ENCODE peak calls at places on chromosomes 3 and 15, in ten cellular contexts. H is heart left ventricle; V is neuronal stem cell; N is tibial nerve; Q is EL; K is NCI-H510A treated with DMSO at 0.1 percent for 48 hours; Y is A673; M is AG20443; T is dorsolateral prefrontal cortex; A is stimulated activated CD8-positive, alpha-beta memory T cell treated with anti-CD3 and anti-CD28 coated beads, Interleukin-4, amount 100 ng/mL, for 1 hour. C is an unnamed sample.

GRCh38 chr3:149473314-149473990 is 1.0 kb upstream of the TM4SF4 start:
- DNase-seq in H (no peak), V (no peak), N (no peak), Q (peak), K (peak), Y (peak), M (peak), T (no peak), A (no peak), C (no peak)

GRCh38 chr3:86087160-86087871 is 903.6 kb downstream of the VGLL3 start:
- DNase-seq in H (no peak), V (no peak), N (no peak), Q (no peak), K (no peak), Y (no peak), M (no peak), T (no peak), A (no peak), C (no peak)

GRCh38 chr3:128800241-128801187 is 74.5 kb downstream of the RAB7A start:
- DNase-seq in H (peak), V (no peak), N (no peak), Q (no peak), K (no peak), Y (no peak), M (no peak), T (no peak), A (no peak), C (no peak)

GRCh38 chr15:58182460-58183163 is 44.4 kb downstream of the AQP9 start:
- DNase-seq in H (peak), V (peak), N (no peak), Q (peak), K (peak), Y (peak), M (peak), T (no peak), A (no peak), C (peak)

GRCh38 chr3:144931590-144931989 is 960.0 kb downstream of the DIPK2A start:
- DNase-seq in H (no peak), V (no peak), N (no peak), Q (no peak), K (no peak), Y (no peak), M (no peak), T (no peak), A (no peak), C (no peak)

GRCh38 chr15:40274350-40275274 is 8.3 kb downstream of the ANKRD63 start:
- DNase-seq in H (peak), V (peak), N (peak), Q (peak), K (peak), Y (peak), M (peak), T (peak), A (peak), C (peak)

GRCh38 chr15:40160689-40161688 is at the start of gene BUB1B:
- DNase-seq in H (peak), V (peak), N (peak), Q (peak), K (peak), Y (peak), M (peak), T (peak), A (peak), C (peak)

GRCh38 chr3:187139126-187139894 is at the start of gene RPL39L:
- DNase-seq in H (peak), V (peak), N (peak), Q (peak), K (peak), Y (peak), M (peak), T (peak), A (peak), C (peak)

GRCh38 chr3:138220788-138221187 is 33.7 kb downstream of the ARMC8 start:
- DNase-seq in H (no peak), V (no peak), N (no peak), Q (peak), K (no peak), Y (no peak), M (no peak), T (no peak), A (no peak), C (no peak)

GRCh38 chr3:54964081-54964480 is 36.2 kb upstream of the LRTM1 start:
- DNase-seq in H (no peak), V (no peak), N (no peak), Q (no peak), K (no peak), Y (no peak), M (no peak), T (no peak), A (no peak), C (no peak)

GRCh38 chr3:173395412-173396181 is 1.9 kb upstream of the NLGN1 start:
- DNase-seq in H (peak), V (peak), N (peak), Q (peak), K (peak), Y (peak), M (peak), T (peak), A (no peak), C (peak)

GRCh38 chr3:71421820-71422566 is 161.5 kb downstream of the FOXP1 start:
- DNase-seq in H (no peak), V (no peak), N (no peak), Q (no peak), K (no peak), Y (no peak), M (no peak), T (no peak), A (no peak), C (no peak)

GRCh38 chr3:194521514-194522260 is 34.9 kb upstream of the ATP13A3 start:
- DNase-seq in H (no peak), V (no peak), N (no peak), Q (peak), K (no peak), Y (no peak), M (peak), T (no peak), A (no peak), C (no peak)

GRCh38 chr15:97978408-97979130 is 18.1 kb downstream of the ARRDC4 start:
- DNase-seq in H (no peak), V (no peak), N (no peak), Q (peak), K (no peak), Y (no peak), M (peak), T (no peak), A (no peak), C (no peak)

GRCh38 chr15:61831505-61831921 is 228.7 kb downstream of the VPS13C start:
- DNase-seq in H (no peak), V (no peak), N (no peak), Q (no peak), K (peak), Y (no peak), M (no peak), T (no peak), A (no peak), C (no peak)

GRCh38 chr3:35645189-35645588 is 5.9 kb downstream of the ARPP21 start:
- DNase-seq in H (no peak), V (no peak), N (no peak), Q (no peak), K (no peak), Y (no peak), M (no peak), T (no peak), A (no peak), C (no peak)

GRCh38 chr15:48723964-48724363 is 78.5 kb upstream of the FBN1 start:
- DNase-seq in H (no peak), V (no peak), N (no peak), Q (no peak), K (no peak), Y (no peak), M (no peak), T (no peak), A (no peak), C (no peak)

GRCh38 chr15:89851665-89852341 is 37.2 kb upstream of the ANPEP start:
- DNase-seq in H (no peak), V (no peak), N (no peak), Q (no peak), K (no peak), Y (no peak), M (no peak), T (no peak), A (no peak), C (no peak)

GRCh38 chr3:195537995-195538394 is 5.1 kb downstream of the PPP1R2 start:
- DNase-seq in H (no peak), V (no peak), N (no peak), Q (no peak), K (no peak), Y (no peak), M (no peak), T (no peak), A (no peak), C (no peak)

GRCh38 chr3:58214484-58215316 is 3.9 kb upstream of the DNASE1L3 start:
- DNase-seq in H (no peak), V (no peak), N (no peak), Q (peak), K (no peak), Y (no peak), M (no peak), T (no peak), A (no peak), C (no peak)

GRCh38 chr3:107235923-107236315 is 141.3 kb upstream of the CCDC54 start:
- DNase-seq in H (no peak), V (peak), N (peak), Q (peak), K (peak), Y (peak), M (peak), T (no peak), A (no peak), C (peak)

GRCh38 chr3:141402476-141403171 is 34.3 kb downstream of the ZBTB38 start:
- DNase-seq in H (peak), V (peak), N (peak), Q (peak), K (no peak), Y (peak), M (peak), T (peak), A (peak), C (peak)

C was measured in cerebellum.